ENCODE peak calls at places on chromosomes 3 and 15, in six cellular contexts. Y is astrocyte, Q is pancreas, K is HepG2, J is kidney, P is Peyer's patch. O is an unnamed sample.

GRCh38 chr15:78307977-78308376 is 8.6 kb upstream of the SKIC8 start:
- DNase-seq in Y (no peak), Q (no peak), K (no peak), J (no peak), P (no peak), O (no peak)

GRCh38 chr3:16884084-16884747 is 539 bp upstream of the PLCL2 start:
- DNase-seq in Y (no peak), Q (peak), K (no peak), J (peak), P (peak), O (peak)

GRCh38 chr3:192879346-192880031 is 38.2 kb downstream of the MB21D2 start:
- DNase-seq in Y (peak), Q (no peak), K (peak), J (no peak), P (no peak), O (no peak)

GRCh38 chr15:42719051-42719450 is 17.9 kb downstream of the CDAN1 start:
- DNase-seq in Y (no peak), Q (no peak), K (no peak), J (no peak), P (no peak), O (no peak)

GRCh38 chr3:103112273-103112672 is 677.5 kb downstream of the ZPLD1 start:
- DNase-seq in Y (no peak), Q (no peak), K (no peak), J (no peak), P (no peak), O (no peak)

GRCh38 chr3:61466357-61466756 is 95.0 kb upstream of the PTPRG start:
- DNase-seq in Y (no peak), Q (no peak), K (no peak), J (no peak), P (no peak), O (no peak)

GRCh38 chr15:85725019-85725418 is 69.7 kb downstream of the KLHL25 start:
- DNase-seq in Y (peak), Q (no peak), K (no peak), J (no peak), P (no peak), O (no peak)

GRCh38 chr3:42874749-42875148 is 930 bp downstream of the CYP8B1 start:
- DNase-seq in Y (no peak), Q (no peak), K (no peak), J (no peak), P (no peak), O (no peak)

GRCh38 chr3:155394240-155394639 is 100.8 kb upstream of the STRIT1 start:
- DNase-seq in Y (no peak), Q (no peak), K (no peak), J (no peak), P (no peak), O (no peak)

GRCh38 chr3:189324538-189325138 is 152.9 kb downstream of the TPRG1 start:
- DNase-seq in Y (peak), Q (no peak), K (peak), J (peak), P (peak), O (peak)

GRCh38 chr3:65497846-65498245 is 540.9 kb downstream of the MAGI1 start:
- DNase-seq in Y (no peak), Q (no peak), K (no peak), J (no peak), P (no peak), O (no peak)

GRCh38 chr3:15858547-15859506 is 61.0 kb upstream of the ANKRD28 start:
- DNase-seq in Y (no peak), Q (peak), K (peak), J (peak), P (peak), O (peak)

GRCh38 chr3:133572158-133573053 is 1.1 kb upstream of the CDV3 start:
- DNase-seq in Y (no peak), Q (no peak), K (no peak), J (no peak), P (no peak), O (peak)

GRCh38 chr15:85710340-85710842 is 84.3 kb downstream of the KLHL25 start:
- DNase-seq in Y (no peak), Q (no peak), K (no peak), J (no peak), P (no peak), O (no peak)

GRCh38 chr3:128397484-128397883 is 69.2 kb downstream of the DNAJB8 start:
- DNase-seq in Y (no peak), Q (no peak), K (no peak), J (no peak), P (no peak), O (no peak)

GRCh38 chr3:185422677-185423076 is 59.7 kb downstream of the MAP3K13 start:
- DNase-seq in Y (no peak), Q (no peak), K (no peak), J (no peak), P (no peak), O (peak)

GRCh38 chr3:23489338-23490158 is 286.4 kb downstream of the UBE2E2 start:
- DNase-seq in Y (peak), Q (no peak), K (no peak), J (no peak), P (no peak), O (no peak)

GRCh38 chr3:156551746-156552145 is 3.2 kb downstream of the SSR3 start:
- DNase-seq in Y (peak), Q (no peak), K (no peak), J (no peak), P (no peak), O (no peak)

GRCh38 chr3:116288480-116288879 is 156.8 kb downstream of the LSAMP start:
- DNase-seq in Y (peak), Q (no peak), K (no peak), J (no peak), P (no peak), O (no peak)

GRCh38 chr3:148861277-148861869 is 3.7 kb upstream of the CPA3 start:
- DNase-seq in Y (no peak), Q (no peak), K (peak), J (no peak), P (no peak), O (no peak)

GRCh38 chr15:91975241-91975978 is 121.9 kb downstream of the SLCO3A1 start:
- DNase-seq in Y (no peak), Q (no peak), K (no peak), J (no peak), P (no peak), O (no peak)

GRCh38 chr15:100902436-100903190 is 16.5 kb upstream of the LRRK1 start:
- DNase-seq in Y (peak), Q (peak), K (peak), J (peak), P (peak), O (peak)

GRCh38 chr3:27978440-27978839 is 256.3 kb upstream of the EOMES start:
- DNase-seq in Y (peak), Q (no peak), K (no peak), J (no peak), P (no peak), O (no peak)

GRCh38 chr15:33215941-33216872 is 21.7 kb upstream of the FMN1 start:
- DNase-seq in Y (no peak), Q (no peak), K (no peak), J (no peak), P (no peak), O (no peak)

GRCh38 chr3:126205717-126206655 is 25.6 kb upstream of the ALDH1L1 start:
- DNase-seq in Y (no peak), Q (no peak), K (no peak), J (no peak), P (no peak), O (no peak)

GRCh38 chr15:74434260-74434915 is 630 bp upstream of the SEMA7A start:
- DNase-seq in Y (no peak), Q (no peak), K (no peak), J (peak), P (no peak), O (peak)

GRCh38 chr3:122975924-122976293 is 51.7 kb downstream of the SEMA5B start:
- DNase-seq in Y (peak), Q (no peak), K (no peak), J (no peak), P (no peak), O (no peak)

GRCh38 chr3:59726279-59726678 is 676.5 kb upstream of the CFAP20DC start:
- DNase-seq in Y (no peak), Q (no peak), K (no peak), J (no peak), P (no peak), O (no peak)

GRCh38 chr15:65612949-65613348 is 2.0 kb upstream of the INTS14 start:
- DNase-seq in Y (no peak), Q (no peak), K (peak), J (no peak), P (no peak), O (no peak)

GRCh38 chr15:65613365-65613764 is 2.4 kb upstream of the INTS14 start:
- DNase-seq in Y (no peak), Q (no peak), K (no peak), J (no peak), P (no peak), O (no peak)

GRCh38 chr15:65610871-65611718 is at the start of gene INTS14:
- DNase-seq in Y (peak), Q (peak), K (peak), J (peak), P (peak), O (peak)

GRCh38 chr15:65611888-65612615 is 1.1 kb upstream of the INTS14 start:
- DNase-seq in Y (no peak), Q (no peak), K (peak), J (peak), P (no peak), O (no peak)

DNA sequence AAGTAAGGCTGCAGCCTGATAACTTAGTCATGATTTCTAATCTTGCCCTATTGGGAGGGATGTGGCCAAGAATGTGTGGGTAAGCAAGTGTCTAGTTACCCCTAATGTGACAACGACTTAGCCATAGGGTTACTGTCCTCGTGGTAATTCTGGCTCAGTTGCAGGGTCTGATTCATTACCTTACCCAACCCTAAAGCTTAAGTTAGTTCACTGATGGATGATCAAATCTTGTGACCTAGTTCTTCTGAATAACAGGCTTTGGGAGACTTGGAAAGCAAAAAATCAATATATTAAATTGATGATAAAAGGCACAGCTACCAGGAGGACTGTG is 1.6 kb upstream of the INTS14 start:
- DNase-seq in Y (peak), Q (no peak), K (no peak), J (no peak), P (no peak), O (no peak)
- H3K4me3 ChIP-seq in Y (no peak), Q (no peak), K (peak), J (no peak), P (no peak), O (no peak)

DNA sequence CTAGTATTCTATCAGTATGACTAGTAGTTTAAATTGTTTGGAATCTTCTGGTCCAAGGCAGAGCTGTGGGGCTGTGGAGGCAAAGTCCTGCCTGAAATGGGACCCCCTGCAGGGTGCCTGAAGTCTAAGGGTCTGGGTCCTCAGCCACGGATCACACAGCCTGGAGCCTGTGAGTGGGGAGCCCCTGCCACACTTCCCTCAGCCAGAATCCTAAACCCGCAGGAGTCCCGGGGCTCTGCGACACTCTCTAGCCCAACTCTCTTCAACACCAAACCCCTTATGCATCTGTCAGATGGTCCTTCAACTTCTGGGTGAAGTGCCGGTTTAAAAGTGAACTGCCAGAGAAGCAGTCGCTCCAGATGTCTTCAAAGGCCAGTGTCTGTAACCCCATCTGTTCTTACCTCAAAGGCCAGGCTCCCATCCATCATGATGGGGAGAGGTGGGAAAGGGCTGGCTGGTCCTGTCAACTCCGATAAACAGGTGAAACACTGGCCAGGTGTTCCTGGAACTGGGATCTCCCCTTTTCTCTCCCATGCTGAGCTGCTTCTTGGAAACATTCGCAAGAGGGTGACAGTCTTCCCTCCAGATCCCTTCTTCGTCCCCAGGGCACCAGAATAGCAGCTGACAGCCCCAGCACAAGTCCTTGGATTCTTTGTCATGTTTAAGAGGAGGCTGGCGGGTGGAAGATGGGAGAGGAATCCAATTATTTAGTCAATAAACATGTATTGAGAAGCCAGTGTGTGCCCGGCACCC is 45.6 kb downstream of the CPN2 start:
- DNase-seq in Y (no peak), Q (no peak), K (no peak), J (no peak), P (no peak), O (no peak)
- H3K4me3 ChIP-seq in Y (no peak), Q (no peak), K (no peak), J (no peak), P (no peak), O (no peak)

DNA sequence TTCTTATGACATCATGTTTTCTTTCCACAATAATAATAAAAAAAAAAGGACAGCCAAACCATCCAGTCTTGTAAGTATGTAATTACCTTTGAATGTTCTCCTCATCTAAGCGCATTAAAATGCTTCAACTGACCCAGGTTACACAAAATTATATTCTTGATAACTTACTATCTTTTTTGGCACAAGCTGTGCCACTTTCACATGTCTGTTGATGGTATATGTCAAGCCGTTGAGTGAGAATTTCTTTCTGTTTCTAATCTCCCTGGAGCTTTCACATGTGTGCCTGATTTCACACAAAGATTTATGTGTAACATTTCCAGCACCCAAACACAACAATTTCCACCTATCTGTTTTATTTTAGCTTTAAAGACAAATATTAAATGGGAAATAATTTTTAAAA is 238.6 kb upstream of the ZNF385D start:
- DNase-seq in Y (no peak), Q (no peak), K (no peak), J (no peak), P (no peak), O (no peak)
- H3K4me3 ChIP-seq in Y (no peak), Q (no peak), K (no peak), J (no peak), P (no peak), O (no peak)

DNA sequence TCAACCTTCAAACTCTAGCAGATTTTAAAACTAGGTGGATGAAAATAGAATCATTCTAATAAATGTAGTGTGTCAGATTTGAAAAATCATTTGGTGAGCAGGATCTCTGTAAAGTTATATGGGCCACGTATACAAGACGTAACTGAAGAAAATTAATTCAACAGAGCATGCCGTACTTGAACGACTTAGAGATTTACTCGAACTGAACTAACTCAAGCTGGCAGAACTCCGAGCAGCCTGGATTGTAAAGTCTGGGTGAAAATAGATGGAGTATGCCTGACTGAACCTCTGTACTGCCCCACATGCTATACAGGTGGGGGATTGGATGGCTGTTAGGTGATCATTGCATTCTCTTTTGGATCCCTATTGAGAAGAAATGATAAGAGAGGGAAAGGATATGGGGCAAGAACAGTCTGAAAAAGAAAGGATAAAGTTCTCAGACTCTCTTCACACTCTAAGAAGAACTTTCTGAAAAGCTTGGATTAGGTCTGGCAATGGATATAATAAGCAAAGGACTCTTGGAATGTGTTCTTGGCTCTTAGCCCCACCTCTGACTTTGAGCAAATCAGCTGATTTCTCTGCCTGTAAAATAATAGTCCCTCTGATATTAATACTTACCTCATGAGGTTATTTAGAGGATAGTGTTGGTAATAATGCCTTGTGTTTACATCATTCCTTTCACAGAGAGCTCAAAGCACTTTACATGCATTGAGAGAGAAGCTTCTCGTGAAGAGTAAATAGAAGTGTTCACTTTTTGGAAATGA is 147.5 kb downstream of the FILIP1L start:
- DNase-seq in Y (peak), Q (no peak), K (no peak), J (no peak), P (no peak), O (no peak)
- H3K4me3 ChIP-seq in Y (no peak), Q (no peak), K (no peak), J (no peak), P (no peak), O (no peak)